ENCODE peak calls at places on chromosomes 11 and 22, in five cellular contexts. Z, G, Q, H and A are unnamed samples.

GRCh38 chr22:38239101-38239761 is 33.6 kb downstream of the TMEM184B start:
- DNase-seq in Z (peak), G (no peak), Q (no peak), H (no peak), A (no peak)

GRCh38 chr22:26174280-26174679 is 5.0 kb downstream of the SEZ6L start:
- DNase-seq in Z (no peak), G (no peak), Q (no peak), H (peak), A (no peak)

GRCh38 chr11:1106387-1106786 is 31.7 kb downstream of the MUC2 start:
- DNase-seq in Z (no peak), G (no peak), Q (no peak), H (no peak), A (no peak)

GRCh38 chr11:121886956-121887355 is 229.1 kb downstream of the BLID start:
- DNase-seq in Z (no peak), G (no peak), Q (no peak), H (no peak), A (no peak)

GRCh38 chr11:61551630-61552029 is 29.2 kb downstream of the SYT7 start:
- DNase-seq in Z (no peak), G (no peak), Q (no peak), H (no peak), A (no peak)

GRCh38 chr11:114233755-114234154 is 62.4 kb upstream of the NNMT start:
- DNase-seq in Z (no peak), G (no peak), Q (peak), H (no peak), A (no peak)

GRCh38 chr11:118572075-118572913 is at the start of gene ARCN1:
- DNase-seq in Z (peak), G (peak), Q (peak), H (peak), A (peak)

GRCh38 chr11:35272391-35272821 is 133.4 kb downstream of the CD44 start:
- DNase-seq in Z (no peak), G (no peak), Q (no peak), H (no peak), A (peak)

GRCh38 chr11:15651782-15652181 is 537.1 kb downstream of the INSC start:
- DNase-seq in Z (no peak), G (no peak), Q (no peak), H (no peak), A (no peak)

GRCh38 chr11:35619754-35620640 is 1.7 kb downstream of the FJX1 start:
- DNase-seq in Z (no peak), G (no peak), Q (peak), H (no peak), A (no peak)

GRCh38 chr22:31143537-31143936 is 3.2 kb upstream of the PLA2G3 start:
- DNase-seq in Z (no peak), G (no peak), Q (no peak), H (no peak), A (no peak)

GRCh38 chr22:43533656-43534428 is 122.0 kb downstream of the MPPED1 start:
- DNase-seq in Z (no peak), G (no peak), Q (no peak), H (no peak), A (no peak)

GRCh38 chr22:26616650-26617049 is 1.2 kb downstream of the CRYBB1 start:
- DNase-seq in Z (no peak), G (no peak), Q (no peak), H (no peak), A (peak)

GRCh38 chr11:20226936-20227335 is 66.7 kb upstream of the DBX1 start:
- DNase-seq in Z (no peak), G (no peak), Q (no peak), H (no peak), A (no peak)

GRCh38 chr11:94127632-94128031 is 1.0 kb upstream of the PANX1 start:
- DNase-seq in Z (no peak), G (no peak), Q (no peak), H (peak), A (no peak)